ENCODE peak calls at places on chromosomes 12 and 14, in eight cellular contexts. One of them, this sample, is unnamed.

GRCh38 chr14:69543341-69544249 is 31.1 kb downstream of the CCDC177 start:
- DNase-seq in stomach: peak; percentile 46
- DNase-seq in sigmoid colon: no peak
- DNase-seq in left ventricle myocardium inferior: no peak
- DNase-seq in Peyer's patch: peak; percentile 18
- DNase-seq in heart left ventricle: peak; percentile 40
- DNase-seq in right atrium auricular region: peak; percentile 74
- DNase-seq in IMR-90: peak; percentile 93
- DNase-seq in this sample: peak; percentile 55

GRCh38 chr12:65670775-65671174 is 153.5 kb upstream of the HMGA2 start:
- DNase-seq in stomach: no peak
- DNase-seq in sigmoid colon: no peak
- DNase-seq in left ventricle myocardium inferior: no peak
- DNase-seq in Peyer's patch: no peak
- DNase-seq in heart left ventricle: no peak
- DNase-seq in right atrium auricular region: no peak
- DNase-seq in IMR-90: peak; percentile 65
- DNase-seq in this sample: no peak

GRCh38 chr12:54853933-54854538 is at the start of gene MUCL1:
- DNase-seq in stomach: peak; percentile 69
- DNase-seq in sigmoid colon: no peak
- DNase-seq in left ventricle myocardium inferior: no peak
- DNase-seq in Peyer's patch: peak; percentile 33
- DNase-seq in heart left ventricle: no peak
- DNase-seq in right atrium auricular region: no peak
- DNase-seq in IMR-90: peak; percentile 57
- DNase-seq in this sample: peak; percentile 65

GRCh38 chr12:125525879-125526278 is 460.6 kb downstream of the AACS start:
- DNase-seq in stomach: no peak
- DNase-seq in sigmoid colon: no peak
- DNase-seq in left ventricle myocardium inferior: no peak
- DNase-seq in Peyer's patch: no peak
- DNase-seq in heart left ventricle: no peak
- DNase-seq in right atrium auricular region: no peak
- DNase-seq in IMR-90: no peak
- DNase-seq in this sample: no peak

GRCh38 chr12:12704593-12705230 is 8.7 kb upstream of the GPR19 start:
- DNase-seq in stomach: peak; percentile 62
- DNase-seq in sigmoid colon: peak; percentile 79
- DNase-seq in left ventricle myocardium inferior: no peak
- DNase-seq in Peyer's patch: peak; percentile 48
- DNase-seq in heart left ventricle: peak; percentile 63
- DNase-seq in right atrium auricular region: no peak
- DNase-seq in IMR-90: peak; percentile 95
- DNase-seq in this sample: no peak

GRCh38 chr12:8581098-8581784 is 31.4 kb downstream of the AICDA start:
- DNase-seq in stomach: no peak
- DNase-seq in sigmoid colon: no peak
- DNase-seq in left ventricle myocardium inferior: no peak
- DNase-seq in Peyer's patch: no peak
- DNase-seq in heart left ventricle: no peak
- DNase-seq in right atrium auricular region: no peak
- DNase-seq in IMR-90: no peak
- DNase-seq in this sample: no peak

GRCh38 chr14:91244501-91244901 is at the start of gene GPR68:
- DNase-seq in stomach: peak; percentile 57
- DNase-seq in sigmoid colon: peak; percentile 84
- DNase-seq in left ventricle myocardium inferior: peak; percentile 58
- DNase-seq in Peyer's patch: no peak
- DNase-seq in heart left ventricle: peak; percentile 66
- DNase-seq in right atrium auricular region: peak; percentile 63
- DNase-seq in IMR-90: peak; percentile 73
- DNase-seq in this sample: no peak

GRCh38 chr12:13387074-13387473 is 190.5 kb downstream of the EMP1 start:
- DNase-seq in stomach: no peak
- DNase-seq in sigmoid colon: no peak
- DNase-seq in left ventricle myocardium inferior: no peak
- DNase-seq in Peyer's patch: no peak
- DNase-seq in heart left ventricle: no peak
- DNase-seq in right atrium auricular region: no peak
- DNase-seq in IMR-90: no peak
- DNase-seq in this sample: no peak

GRCh38 chr14:79949906-79950305 is 261.4 kb downstream of the DIO2 start:
- DNase-seq in stomach: no peak
- DNase-seq in sigmoid colon: no peak
- DNase-seq in left ventricle myocardium inferior: no peak
- DNase-seq in Peyer's patch: no peak
- DNase-seq in heart left ventricle: no peak
- DNase-seq in right atrium auricular region: no peak
- DNase-seq in IMR-90: peak; percentile 60
- DNase-seq in this sample: no peak

GRCh38 chr12:132376464-132376830 is 47.1 kb upstream of the GALNT9 start:
- DNase-seq in stomach: no peak
- DNase-seq in sigmoid colon: peak; percentile 44
- DNase-seq in left ventricle myocardium inferior: no peak
- DNase-seq in Peyer's patch: no peak
- DNase-seq in heart left ventricle: no peak
- DNase-seq in right atrium auricular region: no peak
- DNase-seq in IMR-90: no peak
- DNase-seq in this sample: no peak

GRCh38 chr14:105364100-105364708 is 34.1 kb upstream of the TEX22 start:
- DNase-seq in stomach: peak; percentile 31
- DNase-seq in sigmoid colon: no peak
- DNase-seq in left ventricle myocardium inferior: peak; percentile 38
- DNase-seq in Peyer's patch: peak; percentile 31
- DNase-seq in heart left ventricle: no peak
- DNase-seq in right atrium auricular region: no peak
- DNase-seq in IMR-90: peak; percentile 72
- DNase-seq in this sample: peak; percentile 33

GRCh38 chr12:91256471-91256870 is 73.9 kb upstream of the DCN start:
- DNase-seq in stomach: no peak
- DNase-seq in sigmoid colon: no peak
- DNase-seq in left ventricle myocardium inferior: no peak
- DNase-seq in Peyer's patch: no peak
- DNase-seq in heart left ventricle: no peak
- DNase-seq in right atrium auricular region: no peak
- DNase-seq in IMR-90: peak; percentile 59
- DNase-seq in this sample: no peak

GRCh38 chr14:94890755-94891154 is 120.8 kb upstream of the GSC start:
- DNase-seq in stomach: no peak
- DNase-seq in sigmoid colon: no peak
- DNase-seq in left ventricle myocardium inferior: no peak
- DNase-seq in Peyer's patch: no peak
- DNase-seq in heart left ventricle: no peak
- DNase-seq in right atrium auricular region: no peak
- DNase-seq in IMR-90: no peak
- DNase-seq in this sample: no peak

GRCh38 chr12:108299516-108299915 is 39.6 kb downstream of the CMKLR1 start:
- DNase-seq in stomach: no peak
- DNase-seq in sigmoid colon: peak; percentile 50
- DNase-seq in left ventricle myocardium inferior: no peak
- DNase-seq in Peyer's patch: no peak
- DNase-seq in heart left ventricle: no peak
- DNase-seq in right atrium auricular region: no peak
- DNase-seq in IMR-90: no peak
- DNase-seq in this sample: no peak

GRCh38 chr14:84087986-84088531 is 1441.9 kb upstream of the FLRT2 start:
- DNase-seq in stomach: no peak
- DNase-seq in sigmoid colon: no peak
- DNase-seq in left ventricle myocardium inferior: no peak
- DNase-seq in Peyer's patch: no peak
- DNase-seq in heart left ventricle: no peak
- DNase-seq in right atrium auricular region: no peak
- DNase-seq in IMR-90: peak; percentile 77
- DNase-seq in this sample: no peak

GRCh38 chr12:68352067-68352466 is 19.9 kb upstream of the MDM1 start:
- DNase-seq in stomach: no peak
- DNase-seq in sigmoid colon: no peak
- DNase-seq in left ventricle myocardium inferior: no peak
- DNase-seq in Peyer's patch: no peak
- DNase-seq in heart left ventricle: no peak
- DNase-seq in right atrium auricular region: no peak
- DNase-seq in IMR-90: peak; percentile 77
- DNase-seq in this sample: no peak

GRCh38 chr14:77099425-77100167 is 1.5 kb downstream of the CIPC start:
- DNase-seq in stomach: no peak
- DNase-seq in sigmoid colon: no peak
- DNase-seq in left ventricle myocardium inferior: no peak
- DNase-seq in Peyer's patch: no peak
- DNase-seq in heart left ventricle: no peak
- DNase-seq in right atrium auricular region: no peak
- DNase-seq in IMR-90: peak; percentile 78
- DNase-seq in this sample: no peak

GRCh38 chr12:58777815-58778214 is 142.5 kb downstream of the LRIG3 start:
- DNase-seq in stomach: no peak
- DNase-seq in sigmoid colon: no peak
- DNase-seq in left ventricle myocardium inferior: no peak
- DNase-seq in Peyer's patch: no peak
- DNase-seq in heart left ventricle: no peak
- DNase-seq in right atrium auricular region: no peak
- DNase-seq in IMR-90: no peak
- DNase-seq in this sample: no peak

GRCh38 chr14:73732006-73732405 is 17.8 kb upstream of the PNMA1 start:
- DNase-seq in stomach: no peak
- DNase-seq in sigmoid colon: no peak
- DNase-seq in left ventricle myocardium inferior: no peak
- DNase-seq in Peyer's patch: no peak
- DNase-seq in heart left ventricle: no peak
- DNase-seq in right atrium auricular region: no peak
- DNase-seq in IMR-90: no peak
- DNase-seq in this sample: no peak

GRCh38 chr14:73728106-73729014 is 14.2 kb upstream of the PNMA1 start:
- DNase-seq in stomach: peak; percentile 91
- DNase-seq in sigmoid colon: peak; percentile 92
- DNase-seq in left ventricle myocardium inferior: peak; percentile 86
- DNase-seq in Peyer's patch: peak; percentile 79
- DNase-seq in heart left ventricle: peak; percentile 91
- DNase-seq in right atrium auricular region: peak; percentile 93
- DNase-seq in IMR-90: peak; percentile 63
- DNase-seq in this sample: peak; percentile 83

GRCh38 chr14:73729015-73729330 is 14.8 kb upstream of the PNMA1 start:
- DNase-seq in stomach: no peak
- DNase-seq in sigmoid colon: no peak
- DNase-seq in left ventricle myocardium inferior: no peak
- DNase-seq in Peyer's patch: peak; percentile 8
- DNase-seq in heart left ventricle: no peak
- DNase-seq in right atrium auricular region: no peak
- DNase-seq in IMR-90: no peak
- DNase-seq in this sample: no peak

GRCh38 chr14:73731111-73731510 is 16.9 kb upstream of the PNMA1 start:
- DNase-seq in stomach: no peak
- DNase-seq in sigmoid colon: no peak
- DNase-seq in left ventricle myocardium inferior: no peak
- DNase-seq in Peyer's patch: no peak
- DNase-seq in heart left ventricle: peak; percentile 40
- DNase-seq in right atrium auricular region: no peak
- DNase-seq in IMR-90: no peak
- DNase-seq in this sample: no peak

DNA sequence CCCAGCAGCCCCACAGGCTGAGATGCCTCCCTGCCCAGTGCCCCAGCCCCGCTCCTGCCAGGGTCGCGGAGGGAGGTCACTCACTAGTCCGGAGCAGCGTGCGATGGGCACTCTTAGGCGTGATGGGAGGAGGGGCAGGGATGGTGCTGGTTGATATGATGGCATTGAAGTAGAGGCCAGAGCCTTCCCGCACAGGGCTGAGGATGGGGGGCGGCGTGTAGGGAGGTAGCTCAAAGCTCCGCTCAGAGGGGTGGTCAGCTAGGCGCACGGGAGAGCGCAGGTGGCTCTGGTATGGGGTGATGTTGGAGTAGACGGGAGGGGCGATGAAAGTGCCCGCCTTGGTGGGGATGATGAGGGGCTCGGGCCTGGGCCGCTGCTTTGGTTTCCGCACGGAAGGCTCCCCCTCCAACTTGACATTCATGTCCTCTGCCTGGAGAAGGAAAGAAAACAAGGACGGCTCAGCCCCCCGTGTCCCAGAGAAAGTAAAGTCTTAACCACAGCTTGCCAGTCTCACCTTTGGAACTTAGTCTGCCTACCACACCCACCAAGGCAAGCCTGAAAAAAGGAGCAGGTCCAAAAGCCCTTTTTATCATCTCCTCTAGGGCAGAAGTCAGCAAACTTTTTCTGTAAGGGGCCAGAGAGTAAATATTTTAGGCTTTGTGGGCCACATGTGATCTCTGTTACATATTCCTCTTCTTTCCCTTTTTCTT is 15.5 kb upstream of the PNMA1 start:
- DNase-seq in stomach: no peak
- DNase-seq in sigmoid colon: no peak
- DNase-seq in left ventricle myocardium inferior: no peak
- DNase-seq in Peyer's patch: peak; percentile 15
- DNase-seq in heart left ventricle: no peak
- DNase-seq in right atrium auricular region: no peak
- DNase-seq in IMR-90: no peak
- DNase-seq in this sample: no peak
- H3K27ac ChIP-seq in stomach: peak overlapping the region; percentile 89
- H3K27ac ChIP-seq in sigmoid colon: peak overlapping the region; percentile 96
- H3K27ac ChIP-seq in left ventricle myocardium inferior: peak overlapping the region; percentile 69
- H3K27ac ChIP-seq in Peyer's patch: peak overlapping the region; percentile 67
- H3K27ac ChIP-seq in heart left ventricle: peak overlapping the region; percentile 84
- H3K27ac ChIP-seq in right atrium auricular region: peak overlapping the region; percentile 71
- H3K27ac ChIP-seq in IMR-90: no peak overlapping the region
- H3K27ac ChIP-seq in this sample: no peak overlapping the region

GRCh38 chr12:14959916-14960315 is 1.5 kb downstream of the ARHGDIB start:
- DNase-seq in stomach: no peak
- DNase-seq in sigmoid colon: no peak
- DNase-seq in left ventricle myocardium inferior: no peak
- DNase-seq in Peyer's patch: no peak
- DNase-seq in heart left ventricle: no peak
- DNase-seq in right atrium auricular region: no peak
- DNase-seq in IMR-90: no peak
- DNase-seq in this sample: no peak
- H3K4me1 ChIP-seq in stomach: peaks cover 26% of the 10 kb centered on the region
- H3K4me1 ChIP-seq in sigmoid colon: peaks cover 10% of the 10 kb centered on the region
- H3K4me1 ChIP-seq in left ventricle myocardium inferior: peaks cover 81% of the 10 kb centered on the region
- H3K4me1 ChIP-seq in Peyer's patch: peaks cover 3% of the 10 kb centered on the region
- H3K4me1 ChIP-seq in heart left ventricle: peaks cover 72% of the 10 kb centered on the region
- H3K4me1 ChIP-seq in right atrium auricular region: no peaks in the 10 kb centered on the region
- H3K4me1 ChIP-seq in IMR-90: peaks cover 3% of the 10 kb centered on the region
- H3K4me1 ChIP-seq in this sample: peaks cover 60% of the 10 kb centered on the region

GRCh38 chr14:20191396-20191795 is 700 bp downstream of the OR11G2 start:
- DNase-seq in stomach: no peak
- DNase-seq in sigmoid colon: no peak
- DNase-seq in left ventricle myocardium inferior: no peak
- DNase-seq in Peyer's patch: no peak
- DNase-seq in heart left ventricle: no peak
- DNase-seq in right atrium auricular region: no peak
- DNase-seq in IMR-90: no peak
- DNase-seq in this sample: no peak
- H3K9me3 ChIP-seq in stomach: no peaks in the 10 kb centered on the region
- H3K9me3 ChIP-seq in sigmoid colon: no peaks in the 10 kb centered on the region
- H3K9me3 ChIP-seq in left ventricle myocardium inferior: no peaks in the 10 kb centered on the region
- H3K9me3 ChIP-seq in Peyer's patch: no peaks in the 10 kb centered on the region
- H3K9me3 ChIP-seq in heart left ventricle: no peaks in the 10 kb centered on the region
- H3K9me3 ChIP-seq in right atrium auricular region: no peaks in the 10 kb centered on the region
- H3K9me3 ChIP-seq in IMR-90: peaks cover 5% of the 10 kb centered on the region
- H3K9me3 ChIP-seq in this sample: no peaks in the 10 kb centered on the region

DNA sequence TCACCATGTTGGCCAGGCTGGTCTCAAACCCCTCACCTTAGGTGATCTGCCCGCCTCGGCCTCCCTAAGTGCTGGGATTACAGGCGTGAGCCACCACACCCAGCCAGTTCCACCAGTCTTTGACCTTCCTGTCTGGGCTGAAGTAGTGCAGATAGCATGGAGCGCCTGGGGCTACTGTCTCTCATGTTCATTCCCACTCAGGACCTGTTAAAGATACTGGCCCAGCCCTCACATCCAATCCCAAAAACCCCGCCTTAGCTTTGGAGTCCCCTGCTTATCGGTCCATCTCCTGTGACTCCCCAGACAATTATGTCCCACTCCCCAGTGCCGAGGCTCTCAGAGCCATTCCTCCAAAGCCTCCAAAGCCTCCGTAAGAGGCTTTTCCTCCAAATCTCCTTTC is 12.0 kb upstream of the CELA1 start:
- DNase-seq in stomach: no peak
- DNase-seq in sigmoid colon: no peak
- DNase-seq in left ventricle myocardium inferior: no peak
- DNase-seq in Peyer's patch: no peak
- DNase-seq in heart left ventricle: no peak
- DNase-seq in right atrium auricular region: no peak
- DNase-seq in IMR-90: no peak
- DNase-seq in this sample: no peak
- H3K27ac ChIP-seq in stomach: no peak overlapping the region
- H3K27ac ChIP-seq in sigmoid colon: no peak overlapping the region
- H3K27ac ChIP-seq in left ventricle myocardium inferior: no peak overlapping the region
- H3K27ac ChIP-seq in Peyer's patch: no peak overlapping the region
- H3K27ac ChIP-seq in heart left ventricle: no peak overlapping the region
- H3K27ac ChIP-seq in right atrium auricular region: no peak overlapping the region
- H3K27ac ChIP-seq in IMR-90: no peak overlapping the region
- H3K27ac ChIP-seq in this sample: no peak overlapping the region

This sample was measured in CD8-positive, alpha-beta memory T cell.